ENCODE peak calls at places on chromosome 6, in four cellular contexts. One of them, this sample, is unnamed.

GRCh38 chr6:135423649-135424128 is 73.9 kb downstream of the AHI1 start:
- DNase-seq in heart left ventricle: no peak
- DNase-seq in adrenal gland: peak
- DNase-seq in HepG2: peak
- DNase-seq in this sample: peak

GRCh38 chr6:138161434-138162103 is at the start of gene ARFGEF3:
- DNase-seq in heart left ventricle: peak
- DNase-seq in adrenal gland: peak
- DNase-seq in HepG2: peak
- DNase-seq in this sample: no peak

GRCh38 chr6:23145801-23146200 is 576.4 kb downstream of the HDGFL1 start:
- DNase-seq in heart left ventricle: no peak
- DNase-seq in adrenal gland: no peak
- DNase-seq in HepG2: no peak
- DNase-seq in this sample: no peak

GRCh38 chr6:154156135-154156948 is 117.3 kb downstream of the OPRM1 start:
- DNase-seq in heart left ventricle: no peak
- DNase-seq in adrenal gland: peak
- DNase-seq in HepG2: peak
- DNase-seq in this sample: peak

GRCh38 chr6:28910901-28911680 is 12.7 kb downstream of the TRIM27 start:
- DNase-seq in heart left ventricle: no peak
- DNase-seq in adrenal gland: no peak
- DNase-seq in HepG2: no peak
- DNase-seq in this sample: no peak

GRCh38 chr6:132742495-132742894 is 15.2 kb downstream of the VNN2 start:
- DNase-seq in heart left ventricle: no peak
- DNase-seq in adrenal gland: peak
- DNase-seq in HepG2: no peak
- DNase-seq in this sample: no peak

GRCh38 chr6:96491926-96492325 is 29.7 kb upstream of the UFL1 start:
- DNase-seq in heart left ventricle: no peak
- DNase-seq in adrenal gland: no peak
- DNase-seq in HepG2: no peak
- DNase-seq in this sample: no peak

GRCh38 chr6:125857846-125858245 is 67.1 kb downstream of the NCOA7 start:
- DNase-seq in heart left ventricle: no peak
- DNase-seq in adrenal gland: no peak
- DNase-seq in HepG2: no peak
- DNase-seq in this sample: no peak

GRCh38 chr6:64439274-64439673 is 803.7 kb downstream of the PHF3 start:
- DNase-seq in heart left ventricle: no peak
- DNase-seq in adrenal gland: no peak
- DNase-seq in HepG2: no peak
- DNase-seq in this sample: no peak

GRCh38 chr6:146775227-146775626 is 176.5 kb downstream of the ADGB start:
- DNase-seq in heart left ventricle: no peak
- DNase-seq in adrenal gland: no peak
- DNase-seq in HepG2: no peak
- DNase-seq in this sample: no peak

GRCh38 chr6:158358450-158359077 is 46.3 kb downstream of the TULP4 start:
- DNase-seq in heart left ventricle: no peak
- DNase-seq in adrenal gland: no peak
- DNase-seq in HepG2: no peak
- DNase-seq in this sample: no peak

GRCh38 chr6:107822154-107823046 is 1.7 kb downstream of the SCML4 start:
- DNase-seq in heart left ventricle: no peak
- DNase-seq in adrenal gland: no peak
- DNase-seq in HepG2: no peak
- DNase-seq in this sample: no peak

GRCh38 chr6:126148853-126149252 is 162.5 kb downstream of the TRMT11 start:
- DNase-seq in heart left ventricle: no peak
- DNase-seq in adrenal gland: no peak
- DNase-seq in HepG2: no peak
- DNase-seq in this sample: no peak

GRCh38 chr6:104599821-104600658 is 259.7 kb downstream of the HACE1 start:
- DNase-seq in heart left ventricle: no peak
- DNase-seq in adrenal gland: no peak
- DNase-seq in HepG2: no peak
- DNase-seq in this sample: no peak

GRCh38 chr6:90860822-90861601 is 274.1 kb upstream of the MAP3K7 start:
- DNase-seq in heart left ventricle: no peak
- DNase-seq in adrenal gland: no peak
- DNase-seq in HepG2: peak
- DNase-seq in this sample: no peak

GRCh38 chr6:163415176-163415619 is 680 bp downstream of the QKI start:
- DNase-seq in heart left ventricle: no peak
- DNase-seq in adrenal gland: no peak
- DNase-seq in HepG2: no peak
- DNase-seq in this sample: no peak

GRCh38 chr6:48973486-48973885 is 489.6 kb downstream of the MMUT start:
- DNase-seq in heart left ventricle: no peak
- DNase-seq in adrenal gland: no peak
- DNase-seq in HepG2: no peak
- DNase-seq in this sample: no peak

GRCh38 chr6:169370666-169371343 is 117.2 kb upstream of the THBS2 start:
- DNase-seq in heart left ventricle: no peak
- DNase-seq in adrenal gland: no peak
- DNase-seq in HepG2: no peak
- DNase-seq in this sample: no peak

GRCh38 chr6:142045380-142046270 is 87.1 kb upstream of the GJE1 start:
- DNase-seq in heart left ventricle: no peak
- DNase-seq in adrenal gland: no peak
- DNase-seq in HepG2: no peak
- DNase-seq in this sample: no peak

GRCh38 chr6:158958504-158959386 is 41.3 kb downstream of the RSPH3 start:
- DNase-seq in heart left ventricle: no peak
- DNase-seq in adrenal gland: no peak
- DNase-seq in HepG2: peak
- DNase-seq in this sample: no peak

GRCh38 chr6:2614842-2615241 is 135.9 kb downstream of the MYLK4 start:
- DNase-seq in heart left ventricle: no peak
- DNase-seq in adrenal gland: no peak
- DNase-seq in HepG2: no peak
- DNase-seq in this sample: no peak

GRCh38 chr6:27867051-27867940 is 44.9 kb downstream of the OR2B2 start:
- DNase-seq in heart left ventricle: peak
- DNase-seq in adrenal gland: peak
- DNase-seq in HepG2: peak
- DNase-seq in this sample: peak

GRCh38 chr6:153790048-153790447 is 249.0 kb upstream of the OPRM1 start:
- DNase-seq in heart left ventricle: no peak
- DNase-seq in adrenal gland: peak
- DNase-seq in HepG2: peak
- DNase-seq in this sample: no peak

GRCh38 chr6:83878902-83879644 is 19.6 kb downstream of the CYB5R4 start:
- DNase-seq in heart left ventricle: no peak
- DNase-seq in adrenal gland: no peak
- DNase-seq in HepG2: peak
- DNase-seq in this sample: no peak

GRCh38 chr6:166402582-166403277 is 20.0 kb upstream of the MPC1 start:
- DNase-seq in heart left ventricle: no peak
- DNase-seq in adrenal gland: no peak
- DNase-seq in HepG2: no peak
- DNase-seq in this sample: no peak

GRCh38 chr6:136079701-136080565 is 170.2 kb downstream of the MTFR2 start:
- DNase-seq in heart left ventricle: no peak
- DNase-seq in adrenal gland: no peak
- DNase-seq in HepG2: no peak
- DNase-seq in this sample: no peak

GRCh38 chr6:1388927-1389790 is at the start of gene FOXF2:
- DNase-seq in heart left ventricle: no peak
- DNase-seq in adrenal gland: no peak
- DNase-seq in HepG2: no peak
- DNase-seq in this sample: no peak

GRCh38 chr6:132130530-132131298 is 179.5 kb upstream of the CCN2 start:
- DNase-seq in heart left ventricle: peak
- DNase-seq in adrenal gland: peak
- DNase-seq in HepG2: no peak
- DNase-seq in this sample: no peak

GRCh38 chr6:20790032-20790791 is 256.0 kb downstream of the CDKAL1 start:
- DNase-seq in heart left ventricle: no peak
- DNase-seq in adrenal gland: no peak
- DNase-seq in HepG2: no peak
- DNase-seq in this sample: no peak

GRCh38 chr6:128432394-128432793 is 88.0 kb downstream of the PTPRK start:
- DNase-seq in heart left ventricle: no peak
- DNase-seq in adrenal gland: no peak
- DNase-seq in HepG2: no peak
- DNase-seq in this sample: no peak

GRCh38 chr6:56874328-56874727 is 80.6 kb upstream of the BEND6 start:
- DNase-seq in heart left ventricle: no peak
- DNase-seq in adrenal gland: no peak
- DNase-seq in HepG2: no peak
- DNase-seq in this sample: no peak

GRCh38 chr6:42104807-42105713 is 37.4 kb downstream of the C6orf132 start:
- DNase-seq in heart left ventricle: no peak
- DNase-seq in adrenal gland: peak
- DNase-seq in HepG2: no peak
- DNase-seq in this sample: no peak

GRCh38 chr6:42103753-42104094 is 38.7 kb downstream of the C6orf132 start:
- DNase-seq in heart left ventricle: no peak
- DNase-seq in adrenal gland: no peak
- DNase-seq in HepG2: no peak
- DNase-seq in this sample: no peak

GRCh38 chr6:42103218-42103617 is 39.2 kb downstream of the C6orf132 start:
- DNase-seq in heart left ventricle: no peak
- DNase-seq in adrenal gland: no peak
- DNase-seq in HepG2: no peak
- DNase-seq in this sample: no peak

GRCh38 chr6:42105714-42106662 is 36.4 kb downstream of the C6orf132 start:
- DNase-seq in heart left ventricle: no peak
- DNase-seq in adrenal gland: peak
- DNase-seq in HepG2: no peak
- DNase-seq in this sample: no peak

GRCh38 chr6:42104095-42104806 is 38.2 kb downstream of the C6orf132 start:
- DNase-seq in heart left ventricle: peak
- DNase-seq in adrenal gland: peak
- DNase-seq in HepG2: peak
- DNase-seq in this sample: peak
- TF ChIP-seq POLR2A in heart left ventricle: no peak
- TF ChIP-seq POLR2A in adrenal gland: no peak
- TF ChIP-seq POLR2A in HepG2: no peak
- TF ChIP-seq POLR2A in this sample: peak

GRCh38 chr6:52286798-52287432 is 2.4 kb upstream of the MCM3 start:
- DNase-seq in heart left ventricle: peak
- DNase-seq in adrenal gland: peak
- DNase-seq in HepG2: peak
- DNase-seq in this sample: peak

GRCh38 chr6:52284460-52285173 is at the start of gene MCM3:
- DNase-seq in heart left ventricle: peak
- DNase-seq in adrenal gland: peak
- DNase-seq in HepG2: peak
- DNase-seq in this sample: peak

GRCh38 chr6:52285174-52286068 is 879 bp upstream of the MCM3 start:
- DNase-seq in heart left ventricle: no peak
- DNase-seq in adrenal gland: no peak
- DNase-seq in HepG2: peak
- DNase-seq in this sample: peak

GRCh38 chr6:52283111-52283510 is 1.4 kb downstream of the MCM3 start:
- DNase-seq in heart left ventricle: no peak
- DNase-seq in adrenal gland: no peak
- DNase-seq in HepG2: no peak
- DNase-seq in this sample: no peak

GRCh38 chr6:52284131-52284459 is 447 bp downstream of the MCM3 start:
- DNase-seq in heart left ventricle: peak
- DNase-seq in adrenal gland: peak
- DNase-seq in HepG2: peak
- DNase-seq in this sample: no peak
- TF ChIP-seq POLR2A in heart left ventricle: no peak
- TF ChIP-seq POLR2A in adrenal gland: no peak
- TF ChIP-seq POLR2A in HepG2: no peak
- TF ChIP-seq POLR2A in this sample: no peak

GRCh38 chr6:38636027-38636426 is 3.7 kb downstream of the BTBD9 start:
- DNase-seq in heart left ventricle: no peak
- DNase-seq in adrenal gland: no peak
- DNase-seq in HepG2: no peak
- DNase-seq in this sample: no peak

GRCh38 chr6:38638941-38639497 is 710 bp downstream of the BTBD9 start:
- DNase-seq in heart left ventricle: no peak
- DNase-seq in adrenal gland: peak
- DNase-seq in HepG2: peak
- DNase-seq in this sample: no peak

GRCh38 chr6:38640216-38640909 is 634 bp upstream of the BTBD9 start:
- DNase-seq in heart left ventricle: peak
- DNase-seq in adrenal gland: peak
- DNase-seq in HepG2: no peak
- DNase-seq in this sample: no peak

GRCh38 chr6:38637756-38638155 is 2.0 kb downstream of the BTBD9 start:
- DNase-seq in heart left ventricle: no peak
- DNase-seq in adrenal gland: no peak
- DNase-seq in HepG2: no peak
- DNase-seq in this sample: no peak

GRCh38 chr6:38639498-38640215 is at the start of gene BTBD9:
- DNase-seq in heart left ventricle: peak
- DNase-seq in adrenal gland: peak
- DNase-seq in HepG2: peak
- DNase-seq in this sample: peak
- TF ChIP-seq POLR2A in heart left ventricle: no peak
- TF ChIP-seq POLR2A in adrenal gland: peak
- TF ChIP-seq POLR2A in HepG2: peak
- TF ChIP-seq POLR2A in this sample: peak

DNA sequence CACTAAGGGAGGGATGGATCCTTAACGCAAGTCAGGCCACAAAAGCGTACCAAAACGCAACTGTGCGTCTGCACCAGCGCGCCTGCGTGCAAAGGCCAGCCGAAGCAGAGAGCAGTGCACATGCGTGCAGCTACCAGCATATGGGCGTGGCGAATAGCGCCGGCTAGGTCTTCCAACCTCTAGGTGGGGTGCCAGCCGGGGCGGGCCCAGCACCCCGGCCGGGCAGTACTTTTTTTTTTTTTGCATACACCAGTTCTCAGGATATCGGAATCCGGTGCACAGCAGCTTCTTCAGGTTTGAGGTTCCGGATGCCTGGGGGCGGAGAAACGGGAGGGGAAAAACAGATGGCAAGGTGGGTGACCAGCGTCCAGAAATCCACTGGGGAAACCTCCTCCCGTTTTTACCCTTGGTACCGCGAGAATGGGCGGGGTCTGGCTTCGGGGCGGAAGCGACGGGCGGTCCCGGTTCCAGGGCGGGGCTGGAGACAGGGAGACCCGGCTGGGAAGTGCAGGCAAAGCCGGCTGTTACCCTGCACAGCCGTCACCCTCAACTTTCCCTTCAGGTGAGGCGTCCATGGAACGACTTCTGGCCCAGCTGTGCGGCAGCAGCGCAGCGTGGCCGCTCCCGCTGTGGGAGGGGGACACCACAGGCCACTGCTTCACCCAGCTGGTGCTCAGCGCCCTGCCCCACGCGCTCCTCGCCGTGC is at the start of gene ABCC10:
- DNase-seq in heart left ventricle: peak
- DNase-seq in adrenal gland: peak
- DNase-seq in HepG2: peak
- DNase-seq in this sample: peak
- TF ChIP-seq POLR2A in heart left ventricle: no peak
- TF ChIP-seq POLR2A in adrenal gland: peak
- TF ChIP-seq POLR2A in HepG2: peak
- TF ChIP-seq POLR2A in this sample: peak

This sample was measured in erythroblast.